ENCODE peak calls at places on chromosomes 4 and X, in six cellular contexts. One of them, this sample, is unnamed.

GRCh38 chrX:113892891-113893290 is 691.0 kb upstream of the HTR2C start:
- DNase-seq in fibroblast of mammary gland: no peak
- DNase-seq in T1000: no peak
- DNase-seq in cardiac muscle cell: no peak
- DNase-seq in AG04450: no peak
- DNase-seq in GM04504: no peak
- DNase-seq in this sample: no peak

GRCh38 chr4:5050520-5050955 is 742 bp upstream of the STK32B start:
- DNase-seq in fibroblast of mammary gland: peak
- DNase-seq in GM04504: peak
- DNase-seq in AG04450: peak
- DNase-seq in T1000: peak
- DNase-seq in cardiac muscle cell: peak
- DNase-seq in this sample: peak

GRCh38 chr4:94925764-94926347 is 168.1 kb downstream of the BMPR1B start:
- DNase-seq in AG04450: no peak
- DNase-seq in GM04504: no peak
- DNase-seq in T1000: no peak
- DNase-seq in cardiac muscle cell: no peak
- DNase-seq in fibroblast of mammary gland: no peak
- DNase-seq in this sample: no peak

GRCh38 chrX:117633277-117633676 is 483.3 kb downstream of the KLHL13 start:
- DNase-seq in fibroblast of mammary gland: no peak
- DNase-seq in GM04504: no peak
- DNase-seq in AG04450: no peak
- DNase-seq in T1000: no peak
- DNase-seq in cardiac muscle cell: no peak
- DNase-seq in this sample: no peak

GRCh38 chrX:100812216-100813158 is 7.7 kb upstream of the CSTF2 start:
- DNase-seq in cardiac muscle cell: peak
- DNase-seq in T1000: no peak
- DNase-seq in GM04504: no peak
- DNase-seq in AG04450: no peak
- DNase-seq in fibroblast of mammary gland: no peak
- DNase-seq in this sample: no peak

GRCh38 chrX:114959729-114960128 is 57.7 kb downstream of the IL13RA2 start:
- DNase-seq in fibroblast of mammary gland: peak
- DNase-seq in GM04504: peak
- DNase-seq in T1000: no peak
- DNase-seq in AG04450: no peak
- DNase-seq in cardiac muscle cell: peak
- DNase-seq in this sample: no peak

GRCh38 chr4:48331577-48332340 is 9.6 kb upstream of the SLAIN2 start:
- DNase-seq in GM04504: no peak
- DNase-seq in fibroblast of mammary gland: peak
- DNase-seq in T1000: peak
- DNase-seq in AG04450: no peak
- DNase-seq in cardiac muscle cell: peak
- DNase-seq in this sample: no peak

GRCh38 chr4:87543835-87544461 is 14.8 kb upstream of the SPARCL1 start:
- DNase-seq in AG04450: no peak
- DNase-seq in T1000: no peak
- DNase-seq in fibroblast of mammary gland: peak
- DNase-seq in GM04504: no peak
- DNase-seq in cardiac muscle cell: peak
- DNase-seq in this sample: peak

GRCh38 chr4:8419222-8420041 is 21.1 kb downstream of the ACOX3 start:
- DNase-seq in GM04504: no peak
- DNase-seq in T1000: no peak
- DNase-seq in fibroblast of mammary gland: peak
- DNase-seq in AG04450: no peak
- DNase-seq in cardiac muscle cell: peak
- DNase-seq in this sample: no peak

GRCh38 chr4:155497306-155497705 is 120.5 kb upstream of the MAP9 start:
- DNase-seq in AG04450: no peak
- DNase-seq in T1000: no peak
- DNase-seq in GM04504: no peak
- DNase-seq in cardiac muscle cell: no peak
- DNase-seq in fibroblast of mammary gland: no peak
- DNase-seq in this sample: no peak

GRCh38 chr4:179007758-179008157 is 1565.5 kb upstream of the AGA start:
- DNase-seq in AG04450: no peak
- DNase-seq in GM04504: no peak
- DNase-seq in T1000: no peak
- DNase-seq in cardiac muscle cell: no peak
- DNase-seq in fibroblast of mammary gland: no peak
- DNase-seq in this sample: no peak

GRCh38 chr4:128818442-128818841 is 8.9 kb downstream of the JADE1 start:
- DNase-seq in GM04504: no peak
- DNase-seq in fibroblast of mammary gland: no peak
- DNase-seq in T1000: no peak
- DNase-seq in AG04450: no peak
- DNase-seq in cardiac muscle cell: no peak
- DNase-seq in this sample: no peak

GRCh38 chrX:153781428-153782047 is 697 bp downstream of the SRPK3 start:
- DNase-seq in T1000: no peak
- DNase-seq in fibroblast of mammary gland: no peak
- DNase-seq in AG04450: no peak
- DNase-seq in cardiac muscle cell: no peak
- DNase-seq in GM04504: no peak
- DNase-seq in this sample: no peak

GRCh38 chr4:140092094-140092820 is 61.7 kb downstream of the MAML3 start:
- DNase-seq in fibroblast of mammary gland: no peak
- DNase-seq in T1000: no peak
- DNase-seq in GM04504: no peak
- DNase-seq in AG04450: no peak
- DNase-seq in cardiac muscle cell: no peak
- DNase-seq in this sample: peak

GRCh38 chrX:122770581-122770980 is 413.5 kb upstream of the GRIA3 start:
- DNase-seq in GM04504: no peak
- DNase-seq in fibroblast of mammary gland: no peak
- DNase-seq in T1000: no peak
- DNase-seq in AG04450: no peak
- DNase-seq in cardiac muscle cell: no peak
- DNase-seq in this sample: no peak

GRCh38 chr4:139455187-139455586 is 1.3 kb downstream of the RAB33B start:
- DNase-seq in fibroblast of mammary gland: no peak
- DNase-seq in GM04504: no peak
- DNase-seq in AG04450: no peak
- DNase-seq in cardiac muscle cell: no peak
- DNase-seq in T1000: no peak
- DNase-seq in this sample: no peak

GRCh38 chr4:88027611-88028608 is 20.5 kb downstream of the PKD2 start:
- DNase-seq in cardiac muscle cell: peak
- DNase-seq in T1000: no peak
- DNase-seq in AG04450: peak
- DNase-seq in fibroblast of mammary gland: peak
- DNase-seq in GM04504: peak
- DNase-seq in this sample: no peak

GRCh38 chrX:134144231-134144630 is 92.8 kb upstream of the CCDC160 start:
- DNase-seq in fibroblast of mammary gland: peak
- DNase-seq in AG04450: no peak
- DNase-seq in GM04504: no peak
- DNase-seq in T1000: no peak
- DNase-seq in cardiac muscle cell: peak
- DNase-seq in this sample: no peak

GRCh38 chrX:56314334-56314733 is 82.2 kb downstream of the KLF8 start:
- DNase-seq in AG04450: no peak
- DNase-seq in GM04504: no peak
- DNase-seq in fibroblast of mammary gland: no peak
- DNase-seq in T1000: no peak
- DNase-seq in cardiac muscle cell: no peak
- DNase-seq in this sample: no peak

GRCh38 chr4:86957214-86957613 is 22.4 kb downstream of the AFF1 start:
- DNase-seq in cardiac muscle cell: peak
- DNase-seq in AG04450: no peak
- DNase-seq in GM04504: no peak
- DNase-seq in fibroblast of mammary gland: peak
- DNase-seq in T1000: no peak
- DNase-seq in this sample: no peak

GRCh38 chrX:119155416-119156035 is 27.9 kb upstream of the KIAA1210 start:
- DNase-seq in fibroblast of mammary gland: peak
- DNase-seq in GM04504: peak
- DNase-seq in T1000: no peak
- DNase-seq in cardiac muscle cell: peak
- DNase-seq in AG04450: no peak
- DNase-seq in this sample: no peak

GRCh38 chr4:74311696-74312313 is 3.5 kb downstream of the EPGN start:
- DNase-seq in GM04504: peak
- DNase-seq in fibroblast of mammary gland: peak
- DNase-seq in AG04450: peak
- DNase-seq in T1000: peak
- DNase-seq in cardiac muscle cell: peak
- DNase-seq in this sample: no peak

GRCh38 chr4:57763070-57763469 is 652.9 kb upstream of the IGFBP7 start:
- DNase-seq in cardiac muscle cell: no peak
- DNase-seq in AG04450: no peak
- DNase-seq in T1000: no peak
- DNase-seq in fibroblast of mammary gland: no peak
- DNase-seq in GM04504: no peak
- DNase-seq in this sample: no peak

GRCh38 chrX:87397103-87397886 is 120.3 kb upstream of the KLHL4 start:
- DNase-seq in AG04450: no peak
- DNase-seq in cardiac muscle cell: peak
- DNase-seq in fibroblast of mammary gland: peak
- DNase-seq in GM04504: no peak
- DNase-seq in T1000: no peak
- DNase-seq in this sample: no peak

GRCh38 chr4:27278615-27279014 is 418.0 kb downstream of the STIM2 start:
- DNase-seq in GM04504: no peak
- DNase-seq in fibroblast of mammary gland: peak
- DNase-seq in cardiac muscle cell: peak
- DNase-seq in T1000: peak
- DNase-seq in AG04450: no peak
- DNase-seq in this sample: no peak

GRCh38 chr4:106691749-106692148 is 323.2 kb upstream of the GIMD1 start:
- DNase-seq in AG04450: no peak
- DNase-seq in cardiac muscle cell: no peak
- DNase-seq in fibroblast of mammary gland: peak
- DNase-seq in GM04504: no peak
- DNase-seq in T1000: no peak
- DNase-seq in this sample: no peak

GRCh38 chr4:79576480-79576803 is 168.4 kb upstream of the GK2 start:
- DNase-seq in T1000: no peak
- DNase-seq in fibroblast of mammary gland: peak
- DNase-seq in GM04504: no peak
- DNase-seq in cardiac muscle cell: peak
- DNase-seq in AG04450: no peak
- DNase-seq in this sample: no peak

GRCh38 chrX:78923198-78924015 is 21.8 kb upstream of the P2RY10 start:
- DNase-seq in GM04504: no peak
- DNase-seq in T1000: no peak
- DNase-seq in fibroblast of mammary gland: peak
- DNase-seq in AG04450: no peak
- DNase-seq in cardiac muscle cell: no peak
- DNase-seq in this sample: no peak

GRCh38 chrX:43108828-43109227 is 330.9 kb upstream of the PPP1R2C start:
- DNase-seq in fibroblast of mammary gland: no peak
- DNase-seq in AG04450: no peak
- DNase-seq in T1000: no peak
- DNase-seq in GM04504: no peak
- DNase-seq in cardiac muscle cell: no peak
- DNase-seq in this sample: no peak

GRCh38 chr4:79078339-79078738 is 139.1 kb upstream of the PAQR3 start:
- DNase-seq in GM04504: no peak
- DNase-seq in T1000: no peak
- DNase-seq in AG04450: no peak
- DNase-seq in cardiac muscle cell: peak
- DNase-seq in fibroblast of mammary gland: no peak
- DNase-seq in this sample: peak

GRCh38 chr4:45350438-45350837 is 624.1 kb upstream of the GNPDA2 start:
- DNase-seq in GM04504: no peak
- DNase-seq in cardiac muscle cell: peak
- DNase-seq in fibroblast of mammary gland: peak
- DNase-seq in AG04450: no peak
- DNase-seq in T1000: no peak
- DNase-seq in this sample: no peak

GRCh38 chrX:43679778-43680177 is 23.7 kb downstream of the MAOA start:
- DNase-seq in fibroblast of mammary gland: peak
- DNase-seq in T1000: no peak
- DNase-seq in GM04504: no peak
- DNase-seq in AG04450: no peak
- DNase-seq in cardiac muscle cell: peak
- DNase-seq in this sample: no peak